ENCODE peak calls at places on chromosomes 5 and 9, in eight cellular contexts. One of them, this sample, is unnamed.

GRCh38 chr5:73256012-73256411 is 83.0 kb downstream of the TMEM174 start:
- DNase-seq in frontal cortex: no peak
- DNase-seq in stimulated activated CD4-positive, alpha-beta T cell treated with anti-CD3 and anti-CD28 coated beads, Interleukin-15, amount 100 ng/mL, for 24 hours: no peak
- DNase-seq in nucleus accumbens: no peak
- DNase-seq in Right ventricle myocardium superior: no peak
- DNase-seq in anterior cingulate cortex: no peak
- DNase-seq in brain microvascular endothelial cell: no peak
- DNase-seq in NCI-H2107: no peak
- DNase-seq in this sample: no peak

GRCh38 chr5:133580618-133581017 is 31.7 kb downstream of the FSTL4 start:
- DNase-seq in frontal cortex: no peak
- DNase-seq in stimulated activated CD4-positive, alpha-beta T cell treated with anti-CD3 and anti-CD28 coated beads, Interleukin-15, amount 100 ng/mL, for 24 hours: no peak
- DNase-seq in nucleus accumbens: no peak
- DNase-seq in Right ventricle myocardium superior: no peak
- DNase-seq in anterior cingulate cortex: no peak
- DNase-seq in brain microvascular endothelial cell: no peak
- DNase-seq in NCI-H2107: no peak
- DNase-seq in this sample: no peak

GRCh38 chr5:149549461-149550266 is 1.6 kb downstream of the CSNK1A1 start:
- DNase-seq in frontal cortex: peak; percentile 17
- DNase-seq in stimulated activated CD4-positive, alpha-beta T cell treated with anti-CD3 and anti-CD28 coated beads, Interleukin-15, amount 100 ng/mL, for 24 hours: peak; percentile 40
- DNase-seq in nucleus accumbens: peak; percentile 12
- DNase-seq in Right ventricle myocardium superior: no peak
- DNase-seq in anterior cingulate cortex: no peak
- DNase-seq in brain microvascular endothelial cell: peak; percentile 47
- DNase-seq in NCI-H2107: no peak
- DNase-seq in this sample: no peak

GRCh38 chr5:167684251-167684650 is 607.2 kb upstream of the WWC1 start:
- DNase-seq in frontal cortex: no peak
- DNase-seq in stimulated activated CD4-positive, alpha-beta T cell treated with anti-CD3 and anti-CD28 coated beads, Interleukin-15, amount 100 ng/mL, for 24 hours: no peak
- DNase-seq in nucleus accumbens: no peak
- DNase-seq in Right ventricle myocardium superior: no peak
- DNase-seq in anterior cingulate cortex: no peak
- DNase-seq in brain microvascular endothelial cell: no peak
- DNase-seq in NCI-H2107: no peak
- DNase-seq in this sample: no peak

GRCh38 chr5:179186092-179186419 is 125.9 kb downstream of the ZNF354C start:
- DNase-seq in frontal cortex: no peak
- DNase-seq in stimulated activated CD4-positive, alpha-beta T cell treated with anti-CD3 and anti-CD28 coated beads, Interleukin-15, amount 100 ng/mL, for 24 hours: no peak
- DNase-seq in nucleus accumbens: no peak
- DNase-seq in Right ventricle myocardium superior: peak; percentile 28
- DNase-seq in anterior cingulate cortex: no peak
- DNase-seq in brain microvascular endothelial cell: no peak
- DNase-seq in NCI-H2107: no peak
- DNase-seq in this sample: no peak

GRCh38 chr9:4839470-4839912 is 46.7 kb downstream of the RCL1 start:
- DNase-seq in frontal cortex: no peak
- DNase-seq in stimulated activated CD4-positive, alpha-beta T cell treated with anti-CD3 and anti-CD28 coated beads, Interleukin-15, amount 100 ng/mL, for 24 hours: no peak
- DNase-seq in nucleus accumbens: no peak
- DNase-seq in Right ventricle myocardium superior: no peak
- DNase-seq in anterior cingulate cortex: no peak
- DNase-seq in brain microvascular endothelial cell: peak; percentile 51
- DNase-seq in NCI-H2107: no peak
- DNase-seq in this sample: no peak

GRCh38 chr5:150134198-150134588 is 21.5 kb downstream of the PDGFRB start:
- DNase-seq in frontal cortex: no peak
- DNase-seq in stimulated activated CD4-positive, alpha-beta T cell treated with anti-CD3 and anti-CD28 coated beads, Interleukin-15, amount 100 ng/mL, for 24 hours: no peak
- DNase-seq in nucleus accumbens: no peak
- DNase-seq in Right ventricle myocardium superior: no peak
- DNase-seq in anterior cingulate cortex: no peak
- DNase-seq in brain microvascular endothelial cell: no peak
- DNase-seq in NCI-H2107: no peak
- DNase-seq in this sample: no peak

GRCh38 chr5:106459541-106459940 is 1211.2 kb downstream of the EFNA5 start:
- DNase-seq in frontal cortex: no peak
- DNase-seq in stimulated activated CD4-positive, alpha-beta T cell treated with anti-CD3 and anti-CD28 coated beads, Interleukin-15, amount 100 ng/mL, for 24 hours: no peak
- DNase-seq in nucleus accumbens: no peak
- DNase-seq in Right ventricle myocardium superior: no peak
- DNase-seq in anterior cingulate cortex: no peak
- DNase-seq in brain microvascular endothelial cell: peak; percentile 54
- DNase-seq in NCI-H2107: no peak
- DNase-seq in this sample: no peak

GRCh38 chr9:88077071-88077617 is 61.1 kb downstream of the SPATA31C2 start:
- DNase-seq in frontal cortex: no peak
- DNase-seq in stimulated activated CD4-positive, alpha-beta T cell treated with anti-CD3 and anti-CD28 coated beads, Interleukin-15, amount 100 ng/mL, for 24 hours: no peak
- DNase-seq in nucleus accumbens: no peak
- DNase-seq in Right ventricle myocardium superior: no peak
- DNase-seq in anterior cingulate cortex: no peak
- DNase-seq in brain microvascular endothelial cell: no peak
- DNase-seq in NCI-H2107: no peak
- DNase-seq in this sample: no peak

GRCh38 chr9:96175001-96175400 is 127.0 kb downstream of the HSD17B3 start:
- DNase-seq in frontal cortex: no peak
- DNase-seq in stimulated activated CD4-positive, alpha-beta T cell treated with anti-CD3 and anti-CD28 coated beads, Interleukin-15, amount 100 ng/mL, for 24 hours: no peak
- DNase-seq in nucleus accumbens: no peak
- DNase-seq in Right ventricle myocardium superior: no peak
- DNase-seq in anterior cingulate cortex: no peak
- DNase-seq in brain microvascular endothelial cell: no peak
- DNase-seq in NCI-H2107: no peak
- DNase-seq in this sample: no peak

GRCh38 chr9:132575005-132575609 is 7.3 kb upstream of the BARHL1 start:
- DNase-seq in frontal cortex: no peak
- DNase-seq in stimulated activated CD4-positive, alpha-beta T cell treated with anti-CD3 and anti-CD28 coated beads, Interleukin-15, amount 100 ng/mL, for 24 hours: peak; percentile 70
- DNase-seq in nucleus accumbens: peak; percentile 9
- DNase-seq in Right ventricle myocardium superior: peak; percentile 75
- DNase-seq in anterior cingulate cortex: peak; percentile 13
- DNase-seq in brain microvascular endothelial cell: peak; percentile 63
- DNase-seq in NCI-H2107: peak; percentile 69
- DNase-seq in this sample: peak; percentile 37

GRCh38 chr5:40672440-40672839 is 7.3 kb upstream of the PTGER4 start:
- DNase-seq in frontal cortex: no peak
- DNase-seq in stimulated activated CD4-positive, alpha-beta T cell treated with anti-CD3 and anti-CD28 coated beads, Interleukin-15, amount 100 ng/mL, for 24 hours: no peak
- DNase-seq in nucleus accumbens: no peak
- DNase-seq in Right ventricle myocardium superior: no peak
- DNase-seq in anterior cingulate cortex: no peak
- DNase-seq in brain microvascular endothelial cell: no peak
- DNase-seq in NCI-H2107: no peak
- DNase-seq in this sample: no peak

GRCh38 chr5:43396762-43397304 is 15.4 kb downstream of the CCL28 start:
- DNase-seq in frontal cortex: no peak
- DNase-seq in stimulated activated CD4-positive, alpha-beta T cell treated with anti-CD3 and anti-CD28 coated beads, Interleukin-15, amount 100 ng/mL, for 24 hours: peak; percentile 75
- DNase-seq in nucleus accumbens: no peak
- DNase-seq in Right ventricle myocardium superior: peak; percentile 67
- DNase-seq in anterior cingulate cortex: no peak
- DNase-seq in brain microvascular endothelial cell: no peak
- DNase-seq in NCI-H2107: no peak
- DNase-seq in this sample: no peak

GRCh38 chr5:141783599-141784296 is 94.5 kb downstream of the PCDH1 start:
- DNase-seq in frontal cortex: no peak
- DNase-seq in stimulated activated CD4-positive, alpha-beta T cell treated with anti-CD3 and anti-CD28 coated beads, Interleukin-15, amount 100 ng/mL, for 24 hours: no peak
- DNase-seq in nucleus accumbens: no peak
- DNase-seq in Right ventricle myocardium superior: no peak
- DNase-seq in anterior cingulate cortex: no peak
- DNase-seq in brain microvascular endothelial cell: no peak
- DNase-seq in NCI-H2107: no peak
- DNase-seq in this sample: no peak

GRCh38 chr5:94577466-94578245 is 40.7 kb downstream of the KIAA0825 start:
- DNase-seq in frontal cortex: no peak
- DNase-seq in stimulated activated CD4-positive, alpha-beta T cell treated with anti-CD3 and anti-CD28 coated beads, Interleukin-15, amount 100 ng/mL, for 24 hours: no peak
- DNase-seq in nucleus accumbens: no peak
- DNase-seq in Right ventricle myocardium superior: no peak
- DNase-seq in anterior cingulate cortex: no peak
- DNase-seq in brain microvascular endothelial cell: no peak
- DNase-seq in NCI-H2107: no peak
- DNase-seq in this sample: no peak